ENCODE peak calls at places on chromosomes 5 and 9, in four cellular contexts. M, T, Q and U are unnamed samples.

GRCh38 chr9:83281306-83282255 is 218.6 kb upstream of the RASEF start:
- DNase-seq in Q (no peak), T (no peak), M (no peak), U (peak; percentile 79)

GRCh38 chr5:147803941-147804717 is 21.6 kb upstream of the JAKMIP2 start:
- DNase-seq in Q (no peak), M (no peak), T (no peak), U (no peak)

GRCh38 chr9:79080536-79080935 is 491.2 kb upstream of the TLE4 start:
- DNase-seq in Q (no peak), M (no peak), T (no peak), U (no peak)

GRCh38 chr5:68027519-68027918 is 188.0 kb upstream of the PIK3R1 start:
- DNase-seq in T (no peak), Q (no peak), M (no peak), U (no peak)

GRCh38 chr5:179550511-179551342 is at the start of gene RUFY1:
- DNase-seq in Q (no peak), M (peak; percentile 90), T (peak; percentile 47), U (peak; percentile 80)

GRCh38 chr9:95459867-95460626 is 56.7 kb downstream of the PTCH1 start:
- DNase-seq in Q (no peak), M (no peak), T (no peak), U (no peak)

GRCh38 chr5:174720612-174721521 is 3.5 kb upstream of the MSX2 start:
- DNase-seq in T (peak; percentile 2), Q (no peak), M (no peak), U (no peak)

GRCh38 chr5:140341591-140341990 is 4.8 kb downstream of the HBEGF start:
- DNase-seq in M (no peak), Q (no peak), T (no peak), U (no peak)

GRCh38 chr5:16551628-16552027 is 65.2 kb downstream of the RETREG1 start:
- DNase-seq in M (no peak), Q (no peak), T (no peak), U (no peak)

GRCh38 chr5:96331210-96331609 is 101.8 kb downstream of the PCSK1 start:
- DNase-seq in Q (no peak), T (no peak), M (no peak), U (peak; percentile 69)

GRCh38 chr5:759781-760362 is 24.7 kb downstream of the ZDHHC11B start:
- DNase-seq in M (peak; percentile 6), T (no peak), Q (no peak), U (no peak)

GRCh38 chr5:151168602-151169344 is 11.2 kb upstream of the ANXA6 start:
- DNase-seq in T (no peak), M (no peak), Q (no peak), U (no peak)

GRCh38 chr5:73284196-73284795 is 111.3 kb downstream of the TMEM174 start:
- DNase-seq in M (no peak), T (no peak), Q (no peak), U (no peak)

GRCh38 chr9:91034976-91035824 is 233.6 kb downstream of the SYK start:
- DNase-seq in Q (no peak), M (no peak), T (no peak), U (no peak)

GRCh38 chr9:98191615-98192502 is 578 bp downstream of the CORO2A start:
- DNase-seq in Q (no peak), M (peak; percentile 64), T (no peak), U (peak; percentile 44)

GRCh38 chr5:139130217-139130616 is 68.0 kb downstream of the SIL1 start:
- DNase-seq in T (no peak), M (no peak), Q (no peak), U (no peak)

GRCh38 chr5:72209515-72210115 is 102.3 kb downstream of the MAP1B start:
- DNase-seq in T (no peak), M (no peak), Q (peak; percentile 7), U (no peak)

GRCh38 chr5:16179936-16180788 is 571 bp upstream of the MARCHF11 start:
- DNase-seq in T (no peak), M (no peak), Q (no peak), U (no peak)

GRCh38 chr9:581673-582497 is 259.6 kb upstream of the DMRT1 start:
- DNase-seq in M (peak; percentile 4), Q (no peak), T (peak; percentile 41), U (no peak)

GRCh38 chr5:10261065-10261464 is 11.0 kb downstream of the CCT5 start:
- DNase-seq in T (no peak), M (no peak), Q (no peak), U (no peak)

GRCh38 chr5:52772668-52773067 is 15.0 kb upstream of the ITGA1 start:
- DNase-seq in T (no peak), Q (no peak), M (no peak), U (no peak)

GRCh38 chr5:520196-520849 is 3.9 kb downstream of the SLC9A3 start:
- DNase-seq in Q (no peak), T (no peak), M (no peak), U (no peak)

GRCh38 chr5:75021229-75021628 is 31.1 kb downstream of the GCNT4 start:
- DNase-seq in T (no peak), M (peak; percentile 16), Q (no peak), U (no peak)

GRCh38 chr5:179330186-179330900 is 14.9 kb downstream of the ADAMTS2 start:
- DNase-seq in M (no peak), T (no peak), Q (no peak), U (no peak)

GRCh38 chr5:145681686-145682085 is 153.5 kb downstream of the PRELID2 start:
- DNase-seq in M (peak; percentile 73), Q (no peak), T (peak; percentile 83), U (peak; percentile 50)

GRCh38 chr5:1380910-1381309 is 36.0 kb upstream of the CLPTM1L start:
- DNase-seq in M (no peak), T (no peak), Q (no peak), U (no peak)

GRCh38 chr5:6401410-6401809 is 23.1 kb upstream of the MED10 start:
- DNase-seq in Q (no peak), T (no peak), M (no peak), U (no peak)

GRCh38 chr5:13939647-13940046 is 4.8 kb downstream of the DNAH5 start:
- DNase-seq in T (no peak), M (no peak), Q (no peak), U (no peak)

GRCh38 chr5:150172147-150172546 is 5.6 kb downstream of the CDX1 start:
- DNase-seq in T (no peak), Q (no peak), M (no peak), U (no peak)

DNA sequence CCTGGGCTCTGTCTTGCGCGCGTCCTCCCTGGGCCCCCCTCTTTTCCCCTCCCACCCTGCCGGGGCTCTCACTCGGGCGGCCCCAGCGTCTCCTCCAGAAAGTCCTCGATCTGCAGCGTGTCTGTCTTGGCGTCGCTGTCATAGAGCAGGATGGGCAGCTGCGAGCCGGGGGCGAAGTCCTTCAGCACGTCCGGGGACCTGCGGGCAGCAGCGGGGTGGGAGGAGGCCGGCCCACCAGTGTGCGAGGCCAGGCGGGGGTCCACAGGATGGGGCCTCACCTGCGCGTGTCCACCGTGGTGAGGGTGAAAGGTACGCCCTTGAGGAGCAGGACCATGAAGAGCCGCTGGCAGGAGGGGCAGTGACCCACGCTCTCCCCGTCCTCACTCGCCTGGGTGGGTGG is 998 bp downstream of the CLIC3 start:
- DNase-seq in T (no peak), Q (no peak), M (no peak), U (no peak)
- TF ChIP-seq GABPA in T (no peak), Q (no peak), M (no peak), U (no peak)

DNA sequence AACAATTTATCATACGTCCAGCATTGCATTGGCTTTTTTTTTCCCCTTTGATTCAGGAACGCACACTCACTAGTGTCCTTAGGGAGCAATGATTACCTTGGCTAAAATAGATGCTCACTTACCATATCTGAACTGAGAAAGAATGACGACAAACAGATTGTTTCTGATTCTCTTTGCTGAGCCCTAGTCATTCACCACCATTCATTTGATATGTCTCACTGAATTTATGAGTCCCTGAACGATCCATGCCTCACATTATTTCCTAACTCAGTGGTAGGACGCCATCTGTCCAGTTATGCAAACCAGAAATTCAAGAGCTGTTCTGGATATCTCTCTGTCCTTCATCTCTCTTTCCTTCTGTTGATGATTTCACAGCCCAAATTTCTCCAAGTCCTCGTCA is 39.3 kb upstream of the DAB2 start:
- DNase-seq in Q (no peak), M (no peak), T (no peak), U (no peak)
- TF ChIP-seq GABPA in Q (no peak), M (no peak), T (no peak), U (no peak)

GRCh38 chr9:128836509-128837145 is 7.0 kb upstream of the SPOUT1 start:
- DNase-seq in Q (no peak), M (no peak), T (no peak), U (no peak)
- TF ChIP-seq GABPA in Q (no peak), M (no peak), T (no peak), U (no peak)

GRCh38 chr9:14766299-14766698 is 43.8 kb upstream of the CER1 start:
- DNase-seq in M (no peak), Q (no peak), T (no peak), U (no peak)
- TF ChIP-seq GABPA in M (no peak), Q (no peak), T (no peak), U (no peak)

GRCh38 chr5:116571568-116572321 is 2.9 kb downstream of the SEMA6A start:
- DNase-seq in M (no peak), Q (no peak), T (peak; percentile 39), U (no peak)
- TF ChIP-seq GABPA in M (no peak), Q (no peak), T (no peak), U (no peak)

GRCh38 chr9:126503333-126504085 is 110.2 kb upstream of the LMX1B start:
- DNase-seq in M (no peak), T (no peak), Q (no peak), U (no peak)
- TF ChIP-seq GABPA in M (no peak), T (no peak), Q (no peak), U (no peak)

GRCh38 chr9:113844466-113844865 is 31.6 kb upstream of the ZNF618 start:
- DNase-seq in M (no peak), Q (no peak), T (no peak), U (no peak)

GRCh38 chr9:113837349-113837748 is 38.8 kb upstream of the ZNF618 start:
- DNase-seq in M (no peak), Q (no peak), T (no peak), U (no peak)

GRCh38 chr9:113842086-113842485 is 34.0 kb upstream of the ZNF618 start:
- DNase-seq in M (no peak), T (no peak), Q (no peak), U (no peak)
- TF ChIP-seq GABPA in M (no peak), T (no peak), Q (no peak), U (no peak)

GRCh38 chr9:135075234-135076142 is 12.0 kb upstream of the OLFM1 start:
- DNase-seq in T (no peak), Q (no peak), M (no peak), U (no peak)
- TF ChIP-seq GABPA in T (no peak), Q (no peak), M (no peak), U (no peak)